ENCODE peak calls at places on chromosomes 5 and 9, in eight cellular contexts. O is cardiac muscle cell, D is RWPE1, C is AG04450, T is progenitor cell of endocrine pancreas, X is sigmoid colon, H is GM13976, P is GM10248. S is an unnamed sample.

GRCh38 chr5:14364576-14365472 is 216.8 kb upstream of the OTULINL start:
- DNase-seq in O (no peak), D (peak; percentile 15), X (no peak), C (no peak), P (no peak), T (peak; percentile 56), H (no peak), S (no peak)

GRCh38 chr9:107548298-107549142 is 59.0 kb upstream of the KLF4 start:
- DNase-seq in D (peak; percentile 93), C (peak; percentile 61), O (peak; percentile 96), H (no peak), T (no peak), X (peak; percentile 77), P (no peak), S (peak; percentile 18)

GRCh38 chr9:104974053-104974983 is 46.4 kb upstream of the ABCA1 start:
- DNase-seq in P (no peak), O (no peak), D (no peak), T (no peak), C (no peak), X (no peak), H (no peak), S (no peak)

GRCh38 chr5:165502893-165503696 is 1997.7 kb downstream of the MAT2B start:
- DNase-seq in X (no peak), H (no peak), T (no peak), C (no peak), D (no peak), O (peak; percentile 1), P (no peak), S (no peak)

GRCh38 chr5:96790851-96791513 is 16.8 kb downstream of the ERAP1 start:
- DNase-seq in T (no peak), H (no peak), P (no peak), D (no peak), C (no peak), X (no peak), O (peak; percentile 25), S (no peak)

GRCh38 chr9:117359910-117360309 is 54.9 kb downstream of the ASTN2 start:
- DNase-seq in O (no peak), D (no peak), C (no peak), T (no peak), P (no peak), H (no peak), X (no peak), S (no peak)

GRCh38 chr5:14552017-14552416 is 29.6 kb upstream of the OTULINL start:
- DNase-seq in C (no peak), P (no peak), T (no peak), H (no peak), O (peak; percentile 43), X (no peak), D (no peak), S (no peak)

GRCh38 chr5:50593681-50594080 is 72.8 kb upstream of the PARP8 start:
- DNase-seq in P (no peak), C (no peak), X (no peak), O (no peak), D (no peak), T (no peak), H (no peak), S (no peak)

GRCh38 chr5:77282337-77283027 is 72.0 kb downstream of the PDE8B start:
- DNase-seq in T (no peak), X (no peak), H (no peak), P (no peak), D (peak; percentile 73), O (peak; percentile 49), C (peak; percentile 69), S (no peak)

GRCh38 chr5:61662670-61663069 is 330.6 kb downstream of the ZSWIM6 start:
- DNase-seq in T (no peak), X (no peak), C (no peak), P (no peak), D (no peak), H (no peak), O (no peak), S (no peak)

GRCh38 chr9:125558453-125559084 is 148.4 kb downstream of the MAPKAP1 start:
- DNase-seq in H (peak; percentile 65), X (peak; percentile 83), D (peak; percentile 87), C (peak; percentile 48), O (peak; percentile 88), T (peak; percentile 41), P (peak; percentile 69), S (peak; percentile 57)

GRCh38 chr5:56170557-56170956 is 62.6 kb downstream of the ANKRD55 start:
- DNase-seq in O (peak; percentile 71), X (no peak), P (no peak), T (no peak), H (no peak), D (no peak), C (no peak), S (no peak)

GRCh38 chr5:115415143-115415491 is 118.7 kb upstream of the CCDC112 start:
- DNase-seq in P (peak; percentile 14), C (no peak), T (no peak), D (peak; percentile 69), H (no peak), X (no peak), O (peak; percentile 89), S (peak; percentile 88)

GRCh38 chr5:98783051-98783649 is 9.7 kb downstream of the RGMB start:
- DNase-seq in X (no peak), P (no peak), C (no peak), D (no peak), T (no peak), O (no peak), H (no peak), S (no peak)

GRCh38 chr5:143166661-143167420 is 236.6 kb downstream of the NR3C1 start:
- DNase-seq in X (no peak), P (no peak), C (no peak), H (no peak), O (no peak), D (no peak), T (no peak), S (no peak)

GRCh38 chr9:110334871-110335270 is 2.8 kb downstream of the TXNDC8 start:
- DNase-seq in C (no peak), P (no peak), D (no peak), X (no peak), T (no peak), O (no peak), H (no peak), S (no peak)

GRCh38 chr9:105994970-105995369 is 300.6 kb downstream of the TMEM38B start:
- DNase-seq in D (peak; percentile 65), X (no peak), C (no peak), H (no peak), O (no peak), T (no peak), P (no peak), S (no peak)

GRCh38 chr5:111929892-111930291 is 172.9 kb upstream of the NREP start:
- DNase-seq in X (no peak), H (no peak), C (peak; percentile 39), P (no peak), O (peak; percentile 90), T (no peak), D (peak; percentile 87), S (no peak)

DNA sequence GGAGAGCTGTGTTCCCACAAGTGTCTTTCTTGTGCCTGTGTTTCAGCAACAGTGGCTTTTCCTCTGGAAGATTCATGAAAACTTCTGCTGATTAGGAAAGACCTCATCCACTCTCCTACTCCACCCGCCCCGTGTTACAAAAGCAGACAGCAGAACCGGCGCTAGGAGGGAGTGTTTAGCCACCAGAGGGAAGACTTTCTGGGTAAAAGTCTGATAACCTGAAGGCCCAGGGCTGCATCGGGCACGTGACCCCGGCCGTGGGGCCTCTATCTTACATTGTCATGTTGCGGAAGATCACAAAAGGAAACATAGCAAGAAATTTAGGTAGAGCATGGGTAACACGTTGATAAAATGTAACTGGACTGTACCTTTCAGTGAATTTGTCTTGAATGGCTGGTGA is 32.0 kb upstream of the DMRT2 start:
- DNase-seq in T (no peak), P (peak; percentile 20), C (no peak), O (peak; percentile 36), H (no peak), D (peak; percentile 7), X (no peak), S (no peak)
- TF ChIP-seq CTCF in T (peak; percentile 60), P (peak; percentile 29), C (peak; percentile 34), O (peak; percentile 41), H (no peak), D (no peak), X (no peak), S (peak; percentile 30)

GRCh38 chr9:90600029-90600428 is 42.6 kb downstream of the DIRAS2 start:
- DNase-seq in X (no peak), T (no peak), P (no peak), D (peak; percentile 33), O (no peak), H (no peak), C (no peak), S (no peak)
- TF ChIP-seq CTCF in X (no peak), T (no peak), P (no peak), D (no peak), O (no peak), H (no peak), C (no peak), S (no peak)

GRCh38 chr5:132474131-132474723 is 16.3 kb downstream of the IRF1 start:
- DNase-seq in D (no peak), X (no peak), T (no peak), O (no peak), H (no peak), P (no peak), C (no peak), S (no peak)
- TF ChIP-seq CTCF in D (no peak), X (no peak), T (no peak), O (no peak), H (no peak), P (no peak), C (no peak), S (no peak)

GRCh38 chr9:136547508-136548215 is 1.8 kb upstream of the NOTCH1 start:
- DNase-seq in P (no peak), O (no peak), H (no peak), X (no peak), C (no peak), D (no peak), T (no peak), S (no peak)

GRCh38 chr9:136545065-136545965 is 533 bp downstream of the NOTCH1 start:
- DNase-seq in T (no peak), X (no peak), C (no peak), O (no peak), H (peak; percentile 79), P (peak; percentile 75), D (no peak), S (no peak)

GRCh38 chr9:136544549-136545064 is 1.2 kb downstream of the NOTCH1 start:
- DNase-seq in D (no peak), C (no peak), O (peak; percentile 29), P (peak; percentile 78), T (peak; percentile 39), X (peak; percentile 87), H (peak; percentile 84), S (no peak)

GRCh38 chr9:136546697-136547481 is 1.0 kb upstream of the NOTCH1 start:
- DNase-seq in T (no peak), P (no peak), C (no peak), H (no peak), O (peak; percentile 75), X (peak; percentile 97), D (peak; percentile 72), S (peak; percentile 75)

DNA sequence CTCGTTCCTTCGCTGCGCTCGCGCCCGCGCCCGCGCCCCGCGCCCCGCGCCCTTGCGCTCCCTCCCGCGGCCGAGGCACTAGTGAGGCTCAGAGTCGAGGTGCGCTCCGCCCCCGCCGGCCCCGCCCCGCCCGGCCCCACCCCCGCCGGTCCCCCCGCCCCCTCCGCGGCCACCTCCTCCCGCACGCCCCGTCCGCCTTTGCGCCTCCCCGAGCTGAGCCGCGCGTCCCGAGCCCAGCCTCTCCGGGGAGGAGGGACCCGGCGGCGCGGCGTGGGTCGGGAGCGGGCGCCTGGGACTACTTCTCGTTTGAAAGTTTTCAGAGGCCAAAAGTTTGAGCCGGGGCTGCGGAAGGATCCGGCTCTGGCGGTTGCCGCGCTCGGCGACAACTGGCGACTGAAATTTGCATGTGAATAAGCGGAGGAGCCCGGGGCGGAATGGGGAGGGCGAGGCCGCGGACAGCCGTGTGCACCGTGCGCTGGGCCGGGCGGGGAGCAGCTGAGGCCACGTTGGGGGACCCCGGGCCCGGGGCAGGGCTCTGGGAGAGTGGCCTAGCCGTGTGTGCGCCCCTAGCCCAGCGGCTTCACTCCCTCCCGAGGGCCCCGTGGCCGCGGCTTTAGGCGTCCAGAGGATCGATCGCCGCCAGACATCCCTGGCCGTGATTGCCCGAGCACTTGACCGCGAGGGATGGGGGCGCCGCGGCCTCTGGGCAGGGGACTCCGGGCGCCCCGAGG is at the start of gene NOTCH1:
- DNase-seq in H (peak; percentile 96), D (peak; percentile 96), T (peak; percentile 83), P (peak; percentile 94), O (peak; percentile 96), X (peak; percentile 98), C (peak; percentile 57), S (peak; percentile 97)
- TF ChIP-seq CTCF in H (peak; percentile 5), D (no peak), T (no peak), P (peak; percentile 10), O (no peak), X (no peak), C (no peak), S (no peak)